ENCODE peak calls at places on chromosome 12, in five cellular contexts. Z is choroid plexus epithelial cell, N is dorsolateral prefrontal cortex, J is IMR-90, O is endodermal cell. K is an unnamed sample.

GRCh38 chr12:34347367-34347766 is 325.1 kb downstream of the ALG10 start:
- DNase-seq in Z (no peak), N (no peak), J (no peak), O (peak), K (no peak)

GRCh38 chr12:65986047-65986446 is 144.5 kb downstream of the LLPH start:
- DNase-seq in Z (peak), N (no peak), J (no peak), O (no peak), K (no peak)

GRCh38 chr12:110669193-110669502 is 19.8 kb downstream of the HVCN1 start:
- DNase-seq in Z (no peak), N (no peak), J (no peak), O (no peak), K (no peak)

GRCh38 chr12:4908694-4909396 is 860 bp upstream of the KCNA1 start:
- DNase-seq in Z (no peak), N (peak), J (no peak), O (peak), K (no peak)

GRCh38 chr12:114671664-114672476 is 12.1 kb downstream of the TBX3 start:
- DNase-seq in Z (no peak), N (no peak), J (peak), O (peak), K (no peak)

GRCh38 chr12:111437816-111438454 is 32.2 kb downstream of the SH2B3 start:
- DNase-seq in Z (peak), N (no peak), J (peak), O (peak), K (no peak)

GRCh38 chr12:125518074-125518473 is 452.8 kb downstream of the AACS start:
- DNase-seq in Z (no peak), N (no peak), J (no peak), O (peak), K (no peak)

GRCh38 chr12:119704065-119704747 is 36.3 kb downstream of the PRKAB1 start:
- DNase-seq in Z (no peak), N (no peak), J (peak), O (no peak), K (no peak)

GRCh38 chr12:82765971-82766705 is 79.4 kb downstream of the TMTC2 start:
- DNase-seq in Z (peak), N (no peak), J (no peak), O (no peak), K (no peak)

GRCh38 chr12:67716817-67717216 is 68.3 kb downstream of the DYRK2 start:
- DNase-seq in Z (peak), N (no peak), J (peak), O (no peak), K (peak)

GRCh38 chr12:131894981-131895639 is 688 bp downstream of the ULK1 start:
- DNase-seq in Z (no peak), N (peak), J (no peak), O (peak), K (no peak)

GRCh38 chr12:131896080-131896810 is 1.8 kb downstream of the ULK1 start:
- DNase-seq in Z (peak), N (peak), J (peak), O (peak), K (peak)

GRCh38 chr12:131896811-131897270 is 2.4 kb downstream of the ULK1 start:
- DNase-seq in Z (no peak), N (peak), J (no peak), O (no peak), K (no peak)

GRCh38 chr12:131894313-131894860 is at the start of gene ULK1:
- DNase-seq in Z (peak), N (peak), J (peak), O (peak), K (no peak)

DNA sequence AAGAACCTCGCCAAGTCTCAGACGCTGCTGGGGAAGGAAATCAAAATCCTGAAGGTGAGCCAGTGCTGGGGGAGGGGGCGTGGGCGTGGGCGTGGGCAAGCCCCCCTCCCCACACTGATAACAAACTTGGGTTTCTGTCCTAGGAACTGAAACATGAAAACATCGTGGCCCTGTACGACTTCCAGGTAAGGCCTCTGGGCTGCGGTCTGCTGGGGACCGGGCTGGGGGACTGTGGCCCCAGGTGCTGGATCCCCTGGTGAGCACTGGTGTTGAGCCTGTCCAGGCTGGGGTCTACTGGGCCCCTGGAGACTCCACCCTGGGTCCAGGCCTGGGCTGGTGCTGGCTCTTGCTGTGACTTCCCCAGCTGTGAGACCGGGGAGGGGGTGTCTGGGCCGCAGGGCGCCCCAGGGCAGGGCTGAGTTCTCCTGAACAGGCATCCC is 1.2 kb downstream of the ULK1 start:
- DNase-seq in Z (peak), N (no peak), J (no peak), O (no peak), K (no peak)
- H3K4me3 ChIP-seq in Z (peak), N (peak), J (peak), O (peak), K (peak)

GRCh38 chr12:83826112-83826511 is 1086.5 kb downstream of the SLC6A15 start:
- DNase-seq in Z (peak), N (peak), J (peak), O (peak), K (no peak)
- TF ChIP-seq CTCF in Z (peak), N (peak), J (peak), O (peak), K (peak)

GRCh38 chr12:46384451-46385301 is 12.1 kb upstream of the SLC38A2 start:
- DNase-seq in Z (peak), N (no peak), J (no peak), O (peak), K (no peak)
- H3K4me3 ChIP-seq in Z (peak), N (peak), J (peak), O (peak), K (peak)

DNA sequence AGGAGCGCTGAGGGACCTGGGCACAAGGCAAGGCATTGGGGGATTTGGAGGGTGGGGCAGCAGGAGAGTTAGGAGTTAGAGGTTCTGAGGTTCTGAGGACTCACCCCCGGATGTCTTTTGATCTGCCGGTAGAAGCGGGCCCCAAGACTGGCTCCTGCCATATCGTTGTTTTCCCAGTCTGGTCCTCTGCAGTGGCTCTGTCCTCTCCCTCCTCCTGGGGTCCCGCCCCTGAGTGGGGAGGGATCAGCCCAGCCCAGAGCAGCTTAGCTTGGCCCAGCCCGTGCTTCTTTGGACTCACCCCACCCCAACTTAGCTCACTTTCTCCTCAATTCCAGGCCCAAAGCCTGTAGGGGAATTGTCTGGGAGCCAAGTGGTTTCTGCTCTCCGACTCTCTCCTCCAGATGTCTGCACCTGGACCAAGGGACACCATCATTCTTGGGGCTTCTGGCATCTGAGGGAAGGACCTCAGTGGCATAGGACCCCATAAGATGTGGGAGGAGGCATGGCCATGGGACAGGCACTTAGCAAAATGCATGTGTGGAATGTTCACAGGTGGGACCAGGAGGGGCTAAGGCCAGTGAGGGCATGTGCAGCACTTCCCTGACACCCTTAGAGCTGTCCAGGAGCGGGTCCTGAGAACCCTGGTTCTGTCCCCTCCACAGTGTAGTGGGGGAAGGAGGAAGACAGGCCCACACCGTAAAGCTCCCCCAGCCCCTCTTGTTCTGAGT is 7.6 kb downstream of the SHMT2 start:
- DNase-seq in Z (no peak), N (no peak), J (no peak), O (peak), K (no peak)
- TF ChIP-seq CTCF in Z (no peak), N (no peak), J (no peak), O (no peak), K (no peak)

GRCh38 chr12:15688202-15688736 is 100.9 kb downstream of the EPS8 start:
- DNase-seq in Z (peak), N (peak), J (no peak), O (peak), K (no peak)
- H3K4me3 ChIP-seq in Z (peak), N (peak), J (no peak), O (no peak), K (no peak)

GRCh38 chr12:103501447-103501846 is 5.7 kb upstream of the C12orf42 start:
- DNase-seq in Z (no peak), N (no peak), J (no peak), O (no peak), K (no peak)
- TF ChIP-seq CTCF in Z (no peak), N (no peak), J (no peak), O (no peak), K (no peak)

DNA sequence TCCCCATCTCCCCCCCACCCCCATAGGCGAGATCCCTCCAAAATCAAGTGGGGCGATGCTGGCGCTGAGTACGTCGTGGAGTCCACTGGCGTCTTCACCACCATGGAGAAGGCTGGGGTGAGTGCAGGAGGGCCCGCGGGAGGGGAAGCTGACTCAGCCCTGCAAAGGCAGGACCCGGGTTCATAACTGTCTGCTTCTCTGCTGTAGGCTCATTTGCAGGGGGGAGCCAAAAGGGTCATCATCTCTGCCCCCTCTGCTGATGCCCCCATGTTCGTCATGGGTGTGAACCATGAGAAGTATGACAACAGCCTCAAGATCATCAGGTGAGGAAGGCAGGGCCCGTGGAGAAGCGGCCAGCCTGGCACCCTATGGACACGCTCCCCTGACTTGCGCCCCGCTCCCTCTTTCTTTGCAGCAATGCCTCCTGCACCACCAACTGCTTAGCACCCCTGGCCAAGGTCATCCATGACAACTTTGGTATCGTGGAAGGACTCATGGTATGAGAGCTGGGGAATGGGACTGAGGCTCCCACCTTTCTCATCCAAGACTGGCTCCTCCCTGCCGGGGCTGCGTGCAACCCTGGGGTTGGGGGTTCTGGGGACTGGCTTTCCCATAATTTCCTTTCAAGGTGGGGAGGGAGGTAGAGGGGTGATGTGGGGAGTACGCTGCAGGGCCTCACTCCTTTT is 2.7 kb downstream of the GAPDH start:
- DNase-seq in Z (no peak), N (no peak), J (no peak), O (peak), K (no peak)
- H3K4me3 ChIP-seq in Z (peak), N (peak), J (peak), O (peak), K (peak)

DNA sequence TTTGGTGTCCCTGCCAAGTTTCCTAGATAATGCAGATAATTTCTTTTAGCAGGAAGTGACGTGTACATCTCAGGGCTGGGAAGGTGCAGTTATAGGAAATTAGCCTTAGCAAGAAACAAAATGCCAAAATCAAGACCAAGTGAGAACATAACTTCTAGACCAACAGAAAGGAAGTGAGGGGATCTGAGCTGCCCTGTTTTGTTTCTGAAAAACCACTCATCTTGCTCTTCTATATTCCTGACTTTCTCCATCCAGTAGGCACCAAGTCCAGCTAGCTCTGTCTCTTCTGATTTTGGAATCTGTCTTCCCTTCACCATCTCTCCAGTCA is 23.9 kb upstream of the DUSP6 start:
- DNase-seq in Z (no peak), N (no peak), J (no peak), O (no peak), K (no peak)
- TF ChIP-seq CTCF in Z (no peak), N (no peak), J (no peak), O (no peak), K (no peak)

GRCh38 chr12:95204141-95204866 is 13.0 kb downstream of the FGD6 start:
- DNase-seq in Z (peak), N (no peak), J (peak), O (peak), K (peak)
- H3K4me3 ChIP-seq in Z (peak), N (no peak), J (no peak), O (peak), K (peak)

DNA sequence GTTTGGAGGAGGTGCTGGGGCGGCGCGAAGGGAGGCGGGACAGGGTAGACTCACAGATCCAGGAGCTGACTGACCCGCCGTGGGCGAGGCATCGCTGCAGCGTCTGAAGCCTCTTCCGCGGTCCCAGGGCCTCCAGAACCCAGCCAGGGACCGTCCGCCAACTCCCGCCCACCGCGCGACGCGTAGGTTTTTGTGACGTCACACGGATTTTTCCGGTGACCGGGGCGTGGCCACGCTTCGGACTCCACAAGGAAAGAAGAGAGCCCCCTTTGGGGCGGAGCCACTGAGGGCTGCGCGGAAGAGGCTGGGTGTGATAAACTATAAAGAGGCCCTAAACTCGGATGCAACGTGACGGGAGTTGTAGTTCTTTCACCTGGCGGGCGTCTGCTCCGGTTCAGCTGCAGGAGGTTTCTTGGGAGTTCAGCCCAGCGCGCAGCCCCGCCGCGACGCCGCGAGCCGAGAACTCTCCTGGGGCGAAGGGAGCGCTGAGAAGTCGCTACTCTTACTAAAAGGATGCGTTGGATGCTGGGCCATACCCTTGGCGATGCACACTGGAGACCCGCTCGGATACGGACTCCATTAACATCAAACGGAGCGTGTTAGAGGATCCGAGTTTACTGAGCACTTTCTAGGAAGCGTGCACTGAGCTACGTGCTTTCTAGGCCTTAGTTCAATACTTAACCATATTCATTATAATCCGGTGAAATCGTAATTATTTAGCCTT is at the start of gene AMN1:
- DNase-seq in Z (peak), N (peak), J (peak), O (peak), K (peak)
- TF ChIP-seq CTCF in Z (peak), N (no peak), J (peak), O (peak), K (no peak)

K was measured in epithelial cell of proximal tubule.